ENCODE peak calls at places on chromosomes 2 and 18, in ten cellular contexts. Y is Right ventricle myocardium inferior; U is NCI-H1417; E is activated T-cell treated with anti-CD3 and anti-CD28 coated beads for 1 hour; B is psoas muscle; G is thoracic aorta; R is NCI-H460; X is mesothelial cell of epicardium; F is stimulated activated CD8-positive, alpha-beta memory T cell treated with anti-CD3 and anti-CD28 coated beads, Interleukin-7, amount 100 ng/mL, for 48 hours; H is endothelial cell of umbilical vein. M is an unnamed sample.
A peak's percentile ranks its signal among the peaks of the same experiment; 100 is the strongest.

GRCh38 chr2:84830095-84830494 is 50.8 kb downstream of the TRABD2A start:
- DNase-seq in Y (no peak), U (no peak), E (no peak), B (no peak), G (no peak), R (no peak), X (no peak), F (no peak), H (no peak), M (no peak)

GRCh38 chr2:220664272-220665107 is 907.6 kb downstream of the EPHA4 start:
- DNase-seq in Y (no peak), U (peak; percentile 27), E (no peak), B (no peak), G (no peak), R (no peak), X (no peak), F (no peak), H (no peak), M (no peak)

GRCh38 chr2:65227035-65227470 is 578 bp upstream of the ACTR2 start:
- DNase-seq in Y (no peak), U (no peak), E (no peak), B (peak; percentile 31), G (no peak), R (no peak), X (no peak), F (no peak), H (no peak), M (no peak)

GRCh38 chr2:241571821-241572620 is 13.5 kb downstream of the BOK start:
- DNase-seq in Y (no peak), U (no peak), E (no peak), B (no peak), G (no peak), R (no peak), X (no peak), F (no peak), H (no peak), M (no peak)

GRCh38 chr2:54672587-54673456 is 50.6 kb upstream of the EML6 start:
- DNase-seq in Y (no peak), U (no peak), E (no peak), B (no peak), G (no peak), R (no peak), X (no peak), F (no peak), H (peak; percentile 21), M (no peak)

GRCh38 chr2:147110317-147110716 is 734.5 kb upstream of the ACVR2A start:
- DNase-seq in Y (no peak), U (no peak), E (no peak), B (no peak), G (no peak), R (no peak), X (no peak), F (no peak), H (no peak), M (no peak)

GRCh38 chr18:22099925-22100324 is 69.5 kb upstream of the GATA6 start:
- DNase-seq in Y (no peak), U (no peak), E (no peak), B (no peak), G (no peak), R (no peak), X (no peak), F (no peak), H (no peak), M (no peak)

GRCh38 chr2:29115797-29116781 is 874 bp downstream of the CLIP4 start:
- DNase-seq in Y (peak; percentile 89), U (peak; percentile 83), E (peak; percentile 38), B (peak; percentile 75), G (peak; percentile 50), R (peak; percentile 62), X (peak; percentile 48), F (no peak), H (peak; percentile 68), M (peak; percentile 65)

GRCh38 chr18:67104700-67105284 is 411.7 kb downstream of the DSEL start:
- DNase-seq in Y (no peak), U (peak; percentile 74), E (peak; percentile 4), B (peak; percentile 37), G (peak; percentile 4), R (peak; percentile 68), X (peak; percentile 56), F (peak; percentile 2), H (peak; percentile 66), M (no peak)

GRCh38 chr18:4144201-4144600 is 310.9 kb downstream of the DLGAP1 start:
- DNase-seq in Y (no peak), U (no peak), E (no peak), B (no peak), G (no peak), R (no peak), X (no peak), F (no peak), H (no peak), M (no peak)

GRCh38 chr2:120287183-120288015 is 34.7 kb downstream of the RALB start:
- DNase-seq in Y (no peak), U (no peak), E (no peak), B (no peak), G (no peak), R (no peak), X (no peak), F (peak; percentile 7), H (no peak), M (no peak)

GRCh38 chr2:42168459-42169099 is 574 bp upstream of the EML4 start:
- DNase-seq in Y (no peak), U (no peak), E (no peak), B (no peak), G (no peak), R (no peak), X (no peak), F (no peak), H (no peak), M (no peak)

GRCh38 chr2:8536686-8537571 is 144.9 kb upstream of the ID2 start:
- DNase-seq in Y (no peak), U (no peak), E (no peak), B (no peak), G (no peak), R (no peak), X (no peak), F (no peak), H (no peak), M (peak; percentile 53)

GRCh38 chr2:130808482-130809268 is 28.0 kb upstream of the ARHGEF4 start:
- DNase-seq in Y (no peak), U (no peak), E (no peak), B (no peak), G (no peak), R (peak; percentile 48), X (no peak), F (no peak), H (no peak), M (no peak)

GRCh38 chr18:11308499-11308898 is 159.1 kb upstream of the PIEZO2 start:
- DNase-seq in Y (no peak), U (no peak), E (no peak), B (no peak), G (no peak), R (no peak), X (no peak), F (no peak), H (no peak), M (no peak)

GRCh38 chr2:122520212-122520611 is 764.8 kb downstream of the TSN start:
- DNase-seq in Y (no peak), U (no peak), E (no peak), B (no peak), G (no peak), R (no peak), X (no peak), F (no peak), H (no peak), M (no peak)

GRCh38 chr2:180184506-180184905 is 177.4 kb upstream of the CWC22 start:
- DNase-seq in Y (no peak), U (no peak), E (no peak), B (no peak), G (no peak), R (no peak), X (no peak), F (no peak), H (no peak), M (no peak)

GRCh38 chr18:79600141-79600540 is 79.5 kb upstream of the CTDP1 start:
- DNase-seq in Y (no peak), U (no peak), E (no peak), B (no peak), G (no peak), R (no peak), X (no peak), F (no peak), H (no peak), M (peak; percentile 9)

GRCh38 chr2:39504790-39505335 is 67.8 kb upstream of the MAP4K3 start:
- DNase-seq in Y (no peak), U (no peak), E (no peak), B (no peak), G (no peak), R (no peak), X (no peak), F (no peak), H (peak; percentile 38), M (peak; percentile 47)

GRCh38 chr18:73791081-73791480 is 356.6 kb downstream of the FBXO15 start:
- DNase-seq in Y (no peak), U (no peak), E (no peak), B (no peak), G (no peak), R (no peak), X (no peak), F (no peak), H (no peak), M (no peak)

GRCh38 chr2:119408221-119408619 is 23.4 kb upstream of the TMEM37 start:
- DNase-seq in Y (no peak), U (no peak), E (no peak), B (no peak), G (no peak), R (no peak), X (no peak), F (no peak), H (no peak), M (no peak)

GRCh38 chr2:208783184-208783583 is 376.6 kb downstream of the PTH2R start:
- DNase-seq in Y (no peak), U (peak; percentile 16), E (no peak), B (no peak), G (no peak), R (no peak), X (no peak), F (no peak), H (no peak), M (no peak)

GRCh38 chr2:23260621-23261020 is 124.4 kb upstream of the KLHL29 start:
- DNase-seq in Y (no peak), U (no peak), E (no peak), B (no peak), G (no peak), R (no peak), X (no peak), F (no peak), H (no peak), M (no peak)

GRCh38 chr2:71856709-71857525 is 290.7 kb downstream of the CYP26B1 start:
- DNase-seq in Y (no peak), U (no peak), E (no peak), B (no peak), G (no peak), R (no peak), X (no peak), F (no peak), H (peak; percentile 13), M (no peak)

GRCh38 chr2:19796036-19796703 is 105.6 kb downstream of the TTC32 start:
- DNase-seq in Y (no peak), U (no peak), E (no peak), B (no peak), G (no peak), R (no peak), X (no peak), F (no peak), H (no peak), M (no peak)

GRCh38 chr2:218878486-218878885 is 2.2 kb upstream of the WNT10A start:
- DNase-seq in Y (no peak), U (no peak), E (no peak), B (no peak), G (no peak), R (no peak), X (no peak), F (no peak), H (no peak), M (no peak)

GRCh38 chr2:9666306-9666705 is 35.5 kb upstream of the YWHAQ start:
- DNase-seq in Y (no peak), U (no peak), E (no peak), B (no peak), G (no peak), R (no peak), X (no peak), F (no peak), H (no peak), M (no peak)

GRCh38 chr2:9975805-9976447 is 24.4 kb downstream of the GRHL1 start:
- DNase-seq in Y (no peak), U (no peak), E (no peak), B (peak; percentile 41), G (no peak), R (peak; percentile 87), X (no peak), F (no peak), H (peak; percentile 97), M (no peak)

M was measured in uterus.